ENCODE peak calls at places on chromosome X, in four cellular contexts. One of them, this sample, is unnamed.

GRCh38 chrX:41526925-41527324 is 79.8 kb downstream of the NYX start:
- DNase-seq in HCT116: no peak
- DNase-seq in HepG2: no peak
- DNase-seq in K562: no peak
- DNase-seq in this sample: no peak

GRCh38 chrX:68997911-68998310 is 167.3 kb downstream of the PJA1 start:
- DNase-seq in K562: no peak
- DNase-seq in HCT116: no peak
- DNase-seq in HepG2: no peak
- DNase-seq in this sample: no peak

GRCh38 chrX:44431206-44431605 is 87.7 kb upstream of the EFHC2 start:
- DNase-seq in HepG2: peak; percentile 6
- DNase-seq in K562: no peak
- DNase-seq in HCT116: peak; percentile 6
- DNase-seq in this sample: no peak

GRCh38 chrX:119895843-119896326 is at the start of gene AKAP14:
- DNase-seq in K562: no peak
- DNase-seq in HepG2: no peak
- DNase-seq in HCT116: no peak
- DNase-seq in this sample: no peak

GRCh38 chrX:119495734-119496520 is 27.7 kb downstream of the SLC25A5 start:
- DNase-seq in HCT116: no peak
- DNase-seq in K562: no peak
- DNase-seq in HepG2: peak; percentile 75
- DNase-seq in this sample: no peak

GRCh38 chrX:131816551-131817136 is 206.5 kb upstream of the STK26 start:
- DNase-seq in HepG2: no peak
- DNase-seq in K562: no peak
- DNase-seq in HCT116: no peak
- DNase-seq in this sample: no peak

GRCh38 chrX:112642349-112642748 is 37.4 kb downstream of the LHFPL1 start:
- DNase-seq in HepG2: peak; percentile 11
- DNase-seq in K562: peak; percentile 29
- DNase-seq in HCT116: peak; percentile 21
- DNase-seq in this sample: peak; percentile 47

GRCh38 chrX:21838937-21839333 is 482 bp upstream of the MBTPS2 start:
- DNase-seq in K562: no peak
- DNase-seq in HepG2: peak; percentile 1
- DNase-seq in HCT116: no peak
- DNase-seq in this sample: no peak

DNA sequence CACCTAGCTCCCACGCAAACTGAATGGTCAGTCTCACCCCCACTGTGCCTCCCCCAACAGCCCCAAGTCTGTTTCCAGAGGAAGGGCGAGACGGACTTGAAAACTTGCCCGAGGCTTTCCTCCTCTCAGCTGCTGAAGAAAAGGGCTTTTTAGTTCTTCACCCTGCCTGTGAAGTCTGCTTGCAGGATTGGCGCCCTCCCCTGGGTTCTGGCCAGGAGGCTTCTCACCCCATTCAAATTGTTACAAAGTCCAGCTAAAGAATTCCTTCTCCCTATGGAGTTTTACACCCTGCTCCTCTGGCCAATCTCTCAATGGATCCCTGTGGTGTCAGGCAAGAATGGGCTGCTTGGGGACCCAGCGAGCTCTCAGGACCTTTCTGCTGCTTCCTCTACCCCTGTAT is 241.0 kb downstream of the AFF2 start:
- DNase-seq in K562: no peak
- DNase-seq in HepG2: no peak
- DNase-seq in HCT116: no peak
- DNase-seq in this sample: no peak
- TF ChIP-seq TCF7L2 in K562: no peak
- TF ChIP-seq TCF7L2 in HepG2: no peak
- TF ChIP-seq TCF7L2 in HCT116: no peak
- TF ChIP-seq TCF7L2 in this sample: no peak

GRCh38 chrX:103549920-103550319 is 30.6 kb upstream of the RAB40A start:
- DNase-seq in HepG2: no peak
- DNase-seq in HCT116: no peak
- DNase-seq in K562: no peak
- DNase-seq in this sample: no peak

GRCh38 chrX:103550415-103551051 is 31.2 kb upstream of the RAB40A start:
- DNase-seq in K562: no peak
- DNase-seq in HCT116: no peak
- DNase-seq in HepG2: no peak
- DNase-seq in this sample: no peak

GRCh38 chrX:103556941-103557340 is 28.4 kb upstream of the TCEAL4 start:
- DNase-seq in HCT116: no peak
- DNase-seq in K562: no peak
- DNase-seq in HepG2: peak; percentile 1
- DNase-seq in this sample: no peak

GRCh38 chrX:103554687-103555417 is 30.5 kb upstream of the TCEAL4 start:
- DNase-seq in K562: peak; percentile 54
- DNase-seq in HCT116: no peak
- DNase-seq in HepG2: no peak
- DNase-seq in this sample: no peak

GRCh38 chrX:103552236-103552635 is 32.9 kb upstream of the RAB40A start:
- DNase-seq in HCT116: no peak
- DNase-seq in K562: no peak
- DNase-seq in HepG2: peak; percentile 40
- DNase-seq in this sample: no peak
- TF ChIP-seq SIN3A in HCT116: no peak
- TF ChIP-seq SIN3A in K562: no peak
- TF ChIP-seq SIN3A in HepG2: no peak
- TF ChIP-seq SIN3A in this sample: no peak

DNA sequence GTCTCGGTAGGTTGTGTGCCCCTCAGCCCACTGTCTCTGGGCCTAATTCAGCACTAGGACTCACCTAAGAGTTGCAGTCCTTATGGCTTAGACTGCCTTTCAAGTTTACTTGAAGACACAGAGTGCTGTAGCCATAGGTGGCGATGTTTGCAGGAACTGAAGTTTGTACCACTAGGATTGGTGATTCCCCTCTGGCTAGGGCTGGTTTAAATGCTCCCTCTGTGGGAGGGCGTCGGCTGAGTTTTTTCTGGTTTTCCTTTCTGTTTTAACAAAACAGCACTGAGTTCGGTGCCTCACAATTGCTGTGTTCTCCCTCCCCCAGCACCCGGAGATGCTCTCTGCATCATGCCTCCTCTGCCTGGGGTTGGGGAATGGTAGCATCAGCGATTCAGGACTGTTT is 480.9 kb downstream of the PCDH11X start:
- DNase-seq in HCT116: no peak
- DNase-seq in HepG2: no peak
- DNase-seq in K562: no peak
- DNase-seq in this sample: no peak
- TF ChIP-seq CTCF in HCT116: no peak
- TF ChIP-seq CTCF in HepG2: no peak
- TF ChIP-seq CTCF in K562: no peak
- TF ChIP-seq CTCF in this sample: no peak

DNA sequence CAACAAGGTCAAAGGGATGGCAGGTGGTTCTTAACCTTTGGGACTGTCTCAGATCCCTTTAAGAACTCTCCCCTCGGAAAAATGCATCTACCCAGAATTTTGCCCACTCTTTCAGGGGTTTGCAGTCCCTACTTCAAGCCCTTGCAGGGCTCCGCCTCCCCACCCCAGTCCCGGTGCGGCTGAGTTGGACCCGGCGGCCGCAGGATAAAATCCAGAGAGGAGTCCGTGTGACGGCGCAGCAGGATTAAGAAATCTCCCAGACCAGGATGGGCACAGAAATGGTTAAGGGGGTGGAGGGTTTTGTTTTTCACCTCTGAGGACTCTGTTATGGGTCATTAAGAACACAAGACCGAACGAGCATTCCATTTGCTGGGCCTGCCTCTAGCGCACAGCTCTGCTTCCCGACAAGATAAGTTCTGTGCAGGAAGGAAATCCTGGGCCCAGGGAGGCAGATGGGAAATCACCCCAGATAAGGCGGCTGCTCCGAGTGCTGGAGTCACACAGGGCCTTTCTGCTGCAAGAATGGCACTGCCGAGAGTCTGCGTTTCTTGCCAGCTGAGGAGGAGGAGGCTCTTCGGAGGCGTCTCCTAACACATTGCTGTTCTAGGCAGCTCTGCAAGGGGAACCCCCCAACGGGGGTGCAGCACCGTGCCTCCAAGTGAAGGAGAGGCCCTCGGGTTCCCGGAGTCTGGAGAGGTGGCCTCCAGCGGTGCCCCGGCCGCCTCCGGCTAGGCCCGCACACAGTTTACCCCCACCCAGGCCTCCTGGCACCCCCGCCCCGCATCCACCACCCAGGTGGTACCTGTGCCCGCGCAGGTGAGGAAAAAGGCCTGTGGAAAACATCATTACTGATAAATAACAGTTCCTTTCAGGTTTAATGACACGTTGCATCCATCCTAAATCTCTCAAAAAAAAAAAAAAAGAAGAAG is 277.6 kb downstream of the BCOR start:
- DNase-seq in HepG2: no peak
- DNase-seq in HCT116: no peak
- DNase-seq in K562: no peak
- DNase-seq in this sample: no peak
- TF ChIP-seq TCF7L2 in HepG2: no peak
- TF ChIP-seq TCF7L2 in HCT116: no peak
- TF ChIP-seq TCF7L2 in K562: no peak
- TF ChIP-seq TCF7L2 in this sample: no peak

GRCh38 chrX:110182362-110182761 is 135.5 kb downstream of the AMMECR1 start:
- DNase-seq in K562: no peak
- DNase-seq in HCT116: no peak
- DNase-seq in HepG2: no peak
- DNase-seq in this sample: no peak

GRCh38 chrX:110180176-110180927 is 137.5 kb downstream of the AMMECR1 start:
- DNase-seq in K562: no peak
- DNase-seq in HCT116: peak; percentile 16
- DNase-seq in HepG2: no peak
- DNase-seq in this sample: no peak

GRCh38 chrX:110182865-110183264 is 135.0 kb downstream of the AMMECR1 start:
- DNase-seq in HCT116: no peak
- DNase-seq in HepG2: no peak
- DNase-seq in K562: peak; percentile 23
- DNase-seq in this sample: no peak

GRCh38 chrX:110181459-110182137 is 136.3 kb downstream of the AMMECR1 start:
- DNase-seq in K562: no peak
- DNase-seq in HepG2: no peak
- DNase-seq in HCT116: no peak
- DNase-seq in this sample: no peak

DNA sequence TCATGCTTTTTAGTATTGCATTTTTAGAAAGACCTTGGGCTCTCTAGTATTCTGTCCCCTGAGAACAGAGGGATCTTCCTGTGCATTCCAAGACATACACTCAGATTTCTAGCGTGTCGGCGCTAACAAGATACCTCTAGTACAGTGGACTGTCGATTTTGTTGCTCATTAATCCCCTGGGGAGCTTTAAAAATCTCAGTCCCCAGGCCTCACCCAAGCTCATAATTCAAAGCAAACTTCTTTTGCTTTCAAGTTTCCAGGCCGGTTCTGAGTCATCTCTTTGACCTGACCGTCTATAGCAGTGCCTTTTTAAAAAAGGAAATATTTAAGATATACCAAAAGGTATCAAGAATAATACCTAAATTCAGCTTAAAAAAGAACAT is 137.0 kb downstream of the AMMECR1 start:
- DNase-seq in HCT116: peak; percentile 47
- DNase-seq in HepG2: no peak
- DNase-seq in K562: no peak
- DNase-seq in this sample: no peak
- TF ChIP-seq SIN3A in HCT116: no peak
- TF ChIP-seq SIN3A in HepG2: no peak
- TF ChIP-seq SIN3A in K562: no peak
- TF ChIP-seq SIN3A in this sample: no peak

GRCh38 chrX:106159861-106160282 is 8.2 kb upstream of the PWWP3B start:
- DNase-seq in K562: no peak
- DNase-seq in HepG2: no peak
- DNase-seq in HCT116: no peak
- DNase-seq in this sample: no peak
- TF ChIP-seq CTCF in K562: no peak
- TF ChIP-seq CTCF in HepG2: no peak
- TF ChIP-seq CTCF in HCT116: no peak
- TF ChIP-seq CTCF in this sample: no peak

GRCh38 chrX:48920713-48921104 is 1.9 kb upstream of the PIM2 start:
- DNase-seq in HCT116: no peak
- DNase-seq in HepG2: no peak
- DNase-seq in K562: no peak
- DNase-seq in this sample: no peak

GRCh38 chrX:48919947-48920712 is 1.3 kb upstream of the PIM2 start:
- DNase-seq in K562: no peak
- DNase-seq in HCT116: no peak
- DNase-seq in HepG2: no peak
- DNase-seq in this sample: no peak

GRCh38 chrX:48918644-48919340 is at the start of gene PIM2:
- DNase-seq in K562: peak; percentile 95
- DNase-seq in HepG2: peak; percentile 90
- DNase-seq in HCT116: peak; percentile 63
- DNase-seq in this sample: no peak

GRCh38 chrX:48918303-48918643 is 551 bp downstream of the PIM2 start:
- DNase-seq in HepG2: no peak
- DNase-seq in K562: no peak
- DNase-seq in HCT116: no peak
- DNase-seq in this sample: no peak

GRCh38 chrX:48919360-48919821 is 567 bp upstream of the PIM2 start:
- DNase-seq in HCT116: no peak
- DNase-seq in K562: no peak
- DNase-seq in HepG2: no peak
- DNase-seq in this sample: no peak
- TF ChIP-seq TCF7L2 in HCT116: no peak
- TF ChIP-seq TCF7L2 in K562: no peak
- TF ChIP-seq TCF7L2 in HepG2: no peak
- TF ChIP-seq TCF7L2 in this sample: no peak

DNA sequence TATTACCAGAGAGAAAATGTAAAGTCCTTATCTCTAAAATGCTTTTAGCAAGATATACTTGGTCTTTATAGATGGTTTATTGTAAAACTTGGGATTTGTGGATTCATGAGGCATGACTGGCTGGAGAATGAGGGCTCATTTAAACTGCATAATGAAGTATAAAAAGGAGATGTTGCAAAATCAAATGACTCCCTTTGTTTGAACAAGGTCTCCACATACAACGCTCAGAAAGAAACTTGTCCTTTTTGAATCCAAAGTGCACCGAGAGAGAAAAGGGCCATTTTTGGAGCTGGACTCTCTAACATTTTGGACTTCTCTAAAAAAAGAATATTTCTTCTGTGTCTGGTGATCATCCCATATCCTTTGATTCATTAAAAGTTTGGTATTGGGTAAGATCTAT is 7.7 kb upstream of the EIF1AX start:
- DNase-seq in HCT116: no peak
- DNase-seq in K562: no peak
- DNase-seq in HepG2: peak; percentile 55
- DNase-seq in this sample: no peak
- TF ChIP-seq SIN3A in HCT116: no peak
- TF ChIP-seq SIN3A in K562: no peak
- TF ChIP-seq SIN3A in HepG2: no peak
- TF ChIP-seq SIN3A in this sample: no peak

This sample was measured in Panc1.